ENCODE peak calls at places on chromosomes 6 and 20, in eight cellular contexts. N, V, S, T, A, D, R and Z are unnamed samples.

GRCh38 chr20:37881601-37882343 is 21.2 kb upstream of the VSTM2L start:
- DNase-seq in V (no peak), D (no peak), A (no peak), T (no peak), N (no peak), S (no peak), R (no peak), Z (no peak)

GRCh38 chr6:56690519-56691200 is 48.0 kb upstream of the DST start:
- DNase-seq in A (no peak), N (no peak), S (no peak), R (no peak), V (no peak), D (peak), T (no peak), Z (no peak)

GRCh38 chr20:15767636-15768369 is 805.4 kb downstream of the KIF16B start:
- DNase-seq in R (no peak), N (no peak), D (no peak), V (no peak), T (no peak), S (no peak), A (no peak), Z (no peak)

GRCh38 chr6:168180548-168181011 is 101.6 kb upstream of the FRMD1 start:
- DNase-seq in T (no peak), R (peak), V (no peak), S (no peak), A (no peak), N (no peak), D (peak), Z (no peak)

GRCh38 chr20:50601511-50602431 is 89.6 kb downstream of the RIPOR3 start:
- DNase-seq in A (peak), T (no peak), D (no peak), S (no peak), V (no peak), R (no peak), N (no peak), Z (no peak)

GRCh38 chr20:45306431-45306982 is at the start of gene RBPJL:
- DNase-seq in N (peak), R (peak), A (no peak), T (no peak), S (peak), V (no peak), D (no peak), Z (peak)

GRCh38 chr20:10987651-10988383 is 314.0 kb upstream of the JAG1 start:
- DNase-seq in D (no peak), T (no peak), V (no peak), N (no peak), S (no peak), A (no peak), R (no peak), Z (no peak)

GRCh38 chr6:100806280-100806679 is 74.8 kb downstream of the ASCC3 start:
- DNase-seq in V (no peak), S (no peak), T (no peak), A (no peak), N (no peak), R (no peak), D (no peak), Z (no peak)

GRCh38 chr6:146028250-146028789 is 542 bp upstream of the GRM1 start:
- DNase-seq in A (peak), S (peak), V (peak), T (peak), D (peak), N (peak), R (peak), Z (no peak)

GRCh38 chr6:12395898-12396297 is 105.7 kb downstream of the EDN1 start:
- DNase-seq in A (no peak), R (no peak), S (no peak), N (no peak), D (no peak), T (no peak), V (no peak), Z (no peak)

GRCh38 chr6:19322691-19323470 is 514.3 kb upstream of the ID4 start:
- DNase-seq in A (no peak), N (no peak), S (no peak), V (no peak), R (no peak), D (no peak), T (no peak), Z (no peak)

GRCh38 chr20:57402206-57403125 is 11.3 kb downstream of the RBM38 start:
- DNase-seq in A (no peak), T (no peak), D (no peak), V (no peak), N (no peak), S (no peak), R (no peak), Z (no peak)

GRCh38 chr6:28353981-28354676 is 4.4 kb downstream of the ZKSCAN3 start:
- DNase-seq in N (no peak), T (peak), R (no peak), S (no peak), V (peak), A (no peak), D (peak), Z (no peak)

GRCh38 chr20:40467014-40467413 is 222.0 kb downstream of the MAFB start:
- DNase-seq in N (no peak), T (no peak), D (no peak), A (no peak), S (no peak), V (peak), R (no peak), Z (no peak)

GRCh38 chr6:71584712-71585436 is 296.3 kb downstream of the OGFRL1 start:
- DNase-seq in V (no peak), D (no peak), S (no peak), A (no peak), T (no peak), N (no peak), R (no peak), Z (no peak)

GRCh38 chr6:99393698-99394531 is at the start of gene COQ3:
- DNase-seq in S (peak), D (peak), T (peak), A (peak), N (peak), R (peak), V (peak), Z (peak)

GRCh38 chr6:111721677-111722219 is 116.1 kb upstream of the TRAF3IP2 start:
- DNase-seq in V (no peak), S (no peak), R (peak), D (no peak), A (peak), N (peak), T (no peak), Z (no peak)

GRCh38 chr6:143187173-143187908 is 126.7 kb downstream of the AIG1 start:
- DNase-seq in V (no peak), N (no peak), D (no peak), R (no peak), A (no peak), T (no peak), S (no peak), Z (no peak)

GRCh38 chr20:46698788-46699187 is 9.5 kb upstream of the TP53RK start:
- DNase-seq in V (no peak), A (peak), D (no peak), R (peak), S (no peak), N (no peak), T (no peak), Z (no peak)

GRCh38 chr6:150069707-150070106 is 786 bp upstream of the ULBP3 start:
- DNase-seq in V (no peak), S (peak), D (no peak), T (no peak), R (no peak), N (no peak), A (no peak), Z (no peak)

GRCh38 chr20:56867128-56867527 is 238.0 kb downstream of the TFAP2C start:
- DNase-seq in R (peak), V (no peak), S (no peak), N (no peak), D (no peak), A (no peak), T (no peak), Z (no peak)

GRCh38 chr6:142413111-142413510 is 111.3 kb downstream of the ADGRG6 start:
- DNase-seq in A (no peak), N (no peak), V (no peak), S (no peak), T (no peak), R (no peak), D (no peak), Z (no peak)

GRCh38 chr20:63100401-63100925 is 93.7 kb upstream of the BHLHE23 start:
- DNase-seq in R (no peak), T (peak), N (no peak), A (no peak), D (no peak), V (peak), S (no peak), Z (no peak)

GRCh38 chr6:26233608-26234420 is 131.2 kb upstream of the BTN3A2 start:
- DNase-seq in R (peak), V (no peak), T (peak), A (no peak), S (no peak), D (peak), N (peak), Z (peak)

GRCh38 chr20:50053790-50054547 is 59.0 kb downstream of the UBE2V1 start:
- DNase-seq in D (peak), A (no peak), T (no peak), N (no peak), R (no peak), S (no peak), V (no peak), Z (no peak)

GRCh38 chr6:145903356-145904102 is 60.6 kb downstream of the SHPRH start:
- DNase-seq in N (no peak), A (no peak), S (no peak), V (no peak), R (no peak), T (no peak), D (no peak), Z (no peak)

GRCh38 chr6:68639211-68639610 is 4.1 kb downstream of the ADGRB3 start:
- DNase-seq in T (no peak), N (no peak), A (no peak), V (no peak), D (no peak), S (no peak), R (peak), Z (no peak)

GRCh38 chr6:75350156-75350555 is 65.6 kb upstream of the TMEM30A start:
- DNase-seq in S (no peak), V (no peak), R (no peak), D (no peak), T (no peak), N (no peak), A (no peak), Z (no peak)

GRCh38 chr6:160930547-160931377 is 60.8 kb upstream of the MAP3K4 start:
- DNase-seq in A (peak), R (peak), T (peak), S (peak), D (peak), V (peak), N (peak), Z (peak)

GRCh38 chr6:145540741-145541140 is 194.6 kb downstream of the EPM2A start:
- DNase-seq in V (no peak), A (no peak), N (no peak), S (no peak), T (no peak), R (no peak), D (no peak), Z (no peak)

GRCh38 chr6:95478941-95479340 is 98.4 kb upstream of the MANEA start:
- DNase-seq in V (no peak), A (no peak), D (no peak), S (no peak), N (no peak), T (no peak), R (no peak), Z (no peak)

GRCh38 chr6:129969064-129969463 is 49.3 kb upstream of the L3MBTL3 start:
- DNase-seq in T (no peak), V (no peak), A (no peak), R (no peak), S (no peak), D (no peak), N (no peak), Z (no peak)

GRCh38 chr6:33075568-33076405 is at the start of gene HLA-DPB1:
- DNase-seq in N (no peak), R (peak), A (peak), D (peak), T (no peak), V (no peak), S (no peak), Z (no peak)

GRCh38 chr20:40897177-40897700 is 131.4 kb upstream of the TOP1 start:
- DNase-seq in D (no peak), S (no peak), V (no peak), T (no peak), N (no peak), R (no peak), A (no peak), Z (no peak)

GRCh38 chr20:13765868-13766416 is 18.8 kb downstream of the ESF1 start:
- DNase-seq in N (no peak), A (no peak), T (no peak), V (no peak), S (no peak), R (no peak), D (no peak), Z (no peak)